ENCODE peak calls at places on chromosomes 4 and X, in four cellular contexts. G is HepG2, F is SK-N-SH, E is H1. H is an unnamed sample.

GRCh38 chr4:25861951-25862410 is 807 bp downstream of the SEL1L3 start:
- DNase-seq in G (no peak), F (no peak), E (peak; percentile 57), H (no peak)

GRCh38 chrX:108020631-108021030 is 24.2 kb upstream of the VSIG1 start:
- DNase-seq in E (no peak), G (no peak), F (no peak), H (peak; percentile 12)

GRCh38 chr4:128354205-128354821 is 66.7 kb upstream of the PGRMC2 start:
- DNase-seq in E (no peak), F (peak; percentile 8), G (peak; percentile 30), H (no peak)

GRCh38 chr4:56857601-56858301 is 36.2 kb upstream of the SPINK2 start:
- DNase-seq in G (no peak), E (no peak), F (no peak), H (no peak)

GRCh38 chrX:110569506-110569905 is 210.9 kb downstream of the RTL9 start:
- DNase-seq in G (no peak), F (no peak), E (no peak), H (no peak)

GRCh38 chr4:153710681-153711080 is 26.6 kb downstream of the TLR2 start:
- DNase-seq in E (no peak), G (no peak), F (no peak), H (no peak)

GRCh38 chrX:74449937-74450330 is 28.6 kb downstream of the SLC16A2 start:
- DNase-seq in E (no peak), G (no peak), F (no peak), H (no peak)

GRCh38 chr4:6663596-6664393 is 23.3 kb downstream of the MRFAP1 start:
- DNase-seq in G (no peak), F (peak; percentile 49), E (no peak), H (no peak)

GRCh38 chr4:5753766-5754528 is 42.9 kb downstream of the EVC start:
- DNase-seq in G (no peak), E (peak; percentile 41), F (no peak), H (no peak)

GRCh38 chrX:56764153-56764974 is 35.3 kb downstream of the NBDY start:
- DNase-seq in F (peak; percentile 79), G (peak; percentile 48), E (peak; percentile 53), H (peak; percentile 38)

GRCh38 chrX:24846551-24847170 is 152.9 kb downstream of the POLA1 start:
- DNase-seq in E (no peak), G (no peak), F (no peak), H (no peak)

GRCh38 chr4:6408263-6408662 is 64.2 kb downstream of the PPP2R2C start:
- DNase-seq in F (no peak), E (no peak), G (no peak), H (peak; percentile 24)

GRCh38 chr4:8656185-8656517 is 63.6 kb downstream of the CPZ start:
- DNase-seq in G (no peak), E (peak; percentile 43), F (no peak), H (no peak)

GRCh38 chr4:16140520-16141249 is 56.9 kb upstream of the PROM1 start:
- DNase-seq in F (no peak), E (no peak), G (peak; percentile 99), H (no peak)

GRCh38 chr4:75118739-75119138 is 185.8 kb downstream of the PARM1 start:
- DNase-seq in F (no peak), E (no peak), G (no peak), H (no peak)

GRCh38 chrX:79728421-79728820 is 286.1 kb upstream of the TBX22 start:
- DNase-seq in E (no peak), G (no peak), F (no peak), H (no peak)

GRCh38 chrX:149721778-149722177 is 9.9 kb downstream of the MAGEA11 start:
- DNase-seq in E (no peak), G (no peak), F (no peak), H (no peak)

GRCh38 chrX:114581528-114582263 is 2.2 kb upstream of the HTR2C start:
- DNase-seq in F (peak; percentile 30), G (no peak), E (peak; percentile 50), H (no peak)

GRCh38 chr4:180285796-180286195 is 1957.4 kb upstream of the TENM3 start:
- DNase-seq in E (no peak), F (no peak), G (no peak), H (no peak)

GRCh38 chr4:16779028-16779675 is 119.3 kb downstream of the LDB2 start:
- DNase-seq in E (no peak), F (no peak), G (no peak), H (no peak)

GRCh38 chr4:37535872-37536271 is 150.3 kb downstream of the RELL1 start:
- DNase-seq in E (no peak), G (no peak), F (no peak), H (no peak)

GRCh38 chrX:118872102-118872566 is 48.5 kb downstream of the ZCCHC12 start:
- DNase-seq in F (no peak), G (no peak), E (no peak), H (no peak)

GRCh38 chrX:114800719-114801118 is 216.7 kb downstream of the IL13RA2 start:
- DNase-seq in G (peak; percentile 15), E (no peak), F (no peak), H (peak; percentile 54)

GRCh38 chrX:65331371-65331770 is 203.2 kb downstream of the LAS1L start:
- DNase-seq in E (no peak), G (no peak), F (no peak), H (no peak)

GRCh38 chrX:16843208-16843909 is 26.8 kb downstream of the RBBP7 start:
- DNase-seq in F (no peak), G (no peak), E (no peak), H (no peak)

GRCh38 chrX:16039363-16039762 is 84.0 kb upstream of the GRPR start:
- DNase-seq in F (no peak), G (no peak), E (no peak), H (no peak)

GRCh38 chr4:25065451-25065850 is 34.7 kb upstream of the LGI2 start:
- DNase-seq in F (no peak), E (no peak), G (no peak), H (no peak)

GRCh38 chr4:8328456-8328855 is 58.9 kb downstream of the HTRA3 start:
- DNase-seq in G (no peak), F (no peak), E (no peak), H (no peak)

GRCh38 chr4:7821245-7822165 is 118.2 kb downstream of the AFAP1 start:
- DNase-seq in F (peak; percentile 67), E (no peak), G (no peak), H (no peak)

GRCh38 chr4:158347596-158347995 is 137.3 kb downstream of the TMEM144 start:
- DNase-seq in E (no peak), G (no peak), F (no peak), H (no peak)

GRCh38 chr4:7075962-7076693 is 8.3 kb upstream of the GRPEL1 start:
- DNase-seq in E (no peak), F (peak; percentile 47), G (peak; percentile 52), H (no peak)

GRCh38 chr4:3760833-3761232 is 5.4 kb upstream of the ADRA2C start:
- DNase-seq in G (no peak), F (no peak), E (no peak), H (no peak)

GRCh38 chr4:71212216-71212615 is 126.6 kb upstream of the SLC4A4 start:
- DNase-seq in G (no peak), E (no peak), F (no peak), H (no peak)

GRCh38 chr4:5747746-5748365 is 36.9 kb downstream of the EVC start:
- DNase-seq in G (no peak), E (no peak), F (no peak), H (no peak)

GRCh38 chr4:88600129-88600849 is 8.0 kb downstream of the HERC3 start:
- DNase-seq in F (no peak), G (no peak), E (no peak), H (no peak)
- H3K79me2 ChIP-seq in F (peaks cover 25% of the 10 kb centered on the region), G (no peaks in the 10 kb centered on the region), E (no peaks in the 10 kb centered on the region), H (no peaks in the 10 kb centered on the region)

GRCh38 chr4:51874551-51874950 is 31.6 kb downstream of the DCUN1D4 start:
- DNase-seq in F (no peak), G (no peak), E (no peak), H (no peak)

GRCh38 chr4:51884606-51885005 is 41.7 kb downstream of the DCUN1D4 start:
- DNase-seq in F (no peak), G (no peak), E (no peak), H (no peak)

GRCh38 chr4:51885371-51885770 is 42.4 kb downstream of the DCUN1D4 start:
- DNase-seq in G (peak; percentile 44), E (no peak), F (peak; percentile 21), H (peak; percentile 22)

GRCh38 chr4:51884055-51884454 is 41.1 kb downstream of the DCUN1D4 start:
- DNase-seq in F (no peak), E (no peak), G (no peak), H (no peak)

DNA sequence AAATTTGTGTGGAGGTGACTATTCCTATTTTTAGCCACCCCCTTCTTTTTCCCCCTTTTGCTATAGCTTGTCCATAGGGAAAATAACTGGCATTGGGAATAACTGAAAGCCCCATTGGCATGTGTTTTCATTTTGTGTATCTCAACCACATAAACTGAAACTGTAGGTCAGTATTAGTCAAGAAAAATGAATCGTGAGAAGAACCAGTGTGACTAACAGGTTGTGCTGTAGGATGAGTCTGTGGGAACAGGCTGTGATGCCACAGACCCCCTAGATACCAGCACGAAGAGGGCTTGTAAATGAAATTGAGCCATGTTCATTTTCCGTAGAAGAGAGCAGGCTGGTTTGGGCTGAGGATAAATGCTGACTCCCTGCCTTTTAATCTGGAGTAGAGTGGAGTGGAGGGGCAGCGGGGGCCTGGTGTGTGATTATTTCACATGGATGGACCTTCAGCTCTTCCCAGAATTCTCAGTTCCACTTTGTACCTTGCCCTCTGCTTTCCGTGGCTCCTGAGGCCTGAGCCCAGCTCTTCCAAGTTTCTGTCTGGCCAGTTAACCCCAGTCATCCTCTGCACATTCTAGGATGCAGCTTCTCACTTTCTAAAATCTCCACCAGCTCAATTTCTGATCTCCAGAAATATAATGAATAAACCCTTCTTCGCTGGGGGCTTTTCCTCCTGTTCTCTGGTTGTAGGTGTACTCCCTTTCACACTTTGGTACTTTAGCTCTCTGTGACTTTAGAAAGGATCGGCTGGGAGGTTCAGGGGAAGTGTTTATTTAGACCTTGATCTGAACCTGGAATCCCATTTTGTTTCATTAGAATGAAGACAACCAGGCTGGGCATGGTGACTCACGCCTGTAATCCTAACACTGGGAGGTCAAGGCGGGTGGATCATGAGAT is 37.3 kb downstream of the DCUN1D4 start:
- DNase-seq in E (no peak), F (no peak), G (peak; percentile 83), H (no peak)
- TF ChIP-seq EP300 in E (no peak), F (no peak), G (no peak), H (no peak)

GRCh38 chr4:173194175-173194574 is 25.6 kb downstream of the GALNT7 start:
- DNase-seq in G (no peak), F (no peak), E (no peak), H (no peak)
- H3K79me2 ChIP-seq in G (no peaks in the 10 kb centered on the region), F (peaks cover 22% of the 10 kb centered on the region), E (peaks cover 94% of the 10 kb centered on the region), H (peaks cover 69% of the 10 kb centered on the region)

DNA sequence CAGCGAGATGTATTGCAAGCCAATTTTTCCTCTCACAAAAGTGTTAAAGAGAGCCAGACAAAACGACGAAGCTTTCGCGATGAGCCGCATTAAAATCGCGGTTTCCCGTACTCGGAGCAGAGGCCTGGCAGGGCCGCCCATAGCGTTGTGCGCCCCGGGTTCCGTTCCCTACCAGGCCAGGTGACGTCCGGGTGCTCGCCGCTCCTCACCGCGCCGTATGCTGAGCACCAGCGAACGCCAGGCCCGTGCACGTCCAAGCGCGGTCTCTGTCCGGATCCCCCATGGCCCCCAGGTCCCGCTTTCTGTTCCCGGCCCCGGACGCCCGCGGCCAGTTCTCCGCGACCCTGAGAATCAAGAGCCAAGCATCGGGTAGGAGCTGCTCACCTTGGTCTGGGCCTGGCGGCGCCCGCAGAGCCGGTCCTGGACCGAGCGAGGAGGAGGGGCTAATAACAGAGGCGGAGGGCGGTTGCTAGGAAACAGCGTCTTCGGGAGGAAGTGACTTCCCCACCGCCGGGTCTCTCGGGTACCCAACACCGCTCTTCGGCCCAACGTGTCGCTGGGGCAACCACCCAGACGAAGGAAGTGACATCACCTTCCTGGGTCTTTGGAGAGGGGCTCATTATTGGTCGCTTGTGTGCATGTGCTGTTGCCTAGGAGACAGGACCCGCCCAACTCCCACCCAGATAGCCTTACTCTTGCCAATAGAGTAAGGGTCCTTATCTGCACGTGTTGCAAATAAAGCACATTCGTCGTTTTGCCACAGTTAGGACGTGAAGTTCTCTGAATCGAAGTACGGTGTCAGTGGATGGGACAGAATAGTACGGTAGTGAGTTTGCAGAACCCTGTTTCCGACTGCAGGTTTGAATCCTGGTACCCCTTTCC is at the start of gene MAP9:
- DNase-seq in F (peak; percentile 93), E (peak; percentile 87), G (no peak), H (no peak)
- TF ChIP-seq EP300 in F (no peak), E (no peak), G (no peak), H (no peak)

H was measured in K562.